ENCODE peak calls at places on chromosomes 1 and 21, in eight cellular contexts. One of them, this sample, is unnamed.
A peak's percentile ranks its signal among the peaks of the same experiment; 100 is the strongest.

GRCh38 chr1:101004061-101004460 is 21.5 kb downstream of the DPH5 start:
- DNase-seq in GM12865: peak; percentile 9
- DNase-seq in BJ: no peak
- DNase-seq in CD4-positive, alpha-beta T cell: no peak
- DNase-seq in IMR-90: peak; percentile 34
- DNase-seq in A673: peak; percentile 24
- DNase-seq in AG09309: no peak
- DNase-seq in neural progenitor cell: peak; percentile 17
- DNase-seq in this sample: no peak

GRCh38 chr1:192104852-192105251 is 53.4 kb upstream of the RGS18 start:
- DNase-seq in GM12865: no peak
- DNase-seq in BJ: peak; percentile 35
- DNase-seq in CD4-positive, alpha-beta T cell: no peak
- DNase-seq in IMR-90: peak; percentile 89
- DNase-seq in A673: peak; percentile 73
- DNase-seq in AG09309: peak; percentile 14
- DNase-seq in neural progenitor cell: no peak
- DNase-seq in this sample: no peak

GRCh38 chr21:31731112-31731801 is 661 bp downstream of the SCAF4 start:
- DNase-seq in GM12865: peak; percentile 54
- DNase-seq in BJ: no peak
- DNase-seq in CD4-positive, alpha-beta T cell: peak; percentile 56
- DNase-seq in IMR-90: no peak
- DNase-seq in A673: peak; percentile 40
- DNase-seq in AG09309: no peak
- DNase-seq in neural progenitor cell: peak; percentile 76
- DNase-seq in this sample: no peak

GRCh38 chr1:112689196-112689841 is 14.9 kb downstream of the MOV10 start:
- DNase-seq in GM12865: no peak
- DNase-seq in BJ: no peak
- DNase-seq in CD4-positive, alpha-beta T cell: no peak
- DNase-seq in IMR-90: no peak
- DNase-seq in A673: no peak
- DNase-seq in AG09309: no peak
- DNase-seq in neural progenitor cell: no peak
- DNase-seq in this sample: peak; percentile 10

GRCh38 chr1:222974496-222974895 is 159.7 kb downstream of the DISP1 start:
- DNase-seq in GM12865: no peak
- DNase-seq in BJ: peak; percentile 92
- DNase-seq in CD4-positive, alpha-beta T cell: no peak
- DNase-seq in IMR-90: peak; percentile 94
- DNase-seq in A673: no peak
- DNase-seq in AG09309: peak; percentile 95
- DNase-seq in neural progenitor cell: no peak
- DNase-seq in this sample: no peak

GRCh38 chr1:37930246-37931142 is 16.4 kb downstream of the INPP5B start:
- DNase-seq in GM12865: peak; percentile 65
- DNase-seq in BJ: no peak
- DNase-seq in CD4-positive, alpha-beta T cell: no peak
- DNase-seq in IMR-90: peak; percentile 13
- DNase-seq in A673: no peak
- DNase-seq in AG09309: no peak
- DNase-seq in neural progenitor cell: no peak
- DNase-seq in this sample: no peak

GRCh38 chr1:29500041-29500440 is 263.7 kb downstream of the PTPRU start:
- DNase-seq in GM12865: no peak
- DNase-seq in BJ: no peak
- DNase-seq in CD4-positive, alpha-beta T cell: no peak
- DNase-seq in IMR-90: no peak
- DNase-seq in A673: no peak
- DNase-seq in AG09309: no peak
- DNase-seq in neural progenitor cell: no peak
- DNase-seq in this sample: no peak

GRCh38 chr1:46529031-46529630 is 22.3 kb downstream of the KNCN start:
- DNase-seq in GM12865: no peak
- DNase-seq in BJ: no peak
- DNase-seq in CD4-positive, alpha-beta T cell: no peak
- DNase-seq in IMR-90: no peak
- DNase-seq in A673: no peak
- DNase-seq in AG09309: no peak
- DNase-seq in neural progenitor cell: no peak
- DNase-seq in this sample: no peak

GRCh38 chr1:78619803-78620579 is at the start of gene IFI44L:
- DNase-seq in GM12865: peak; percentile 86
- DNase-seq in BJ: peak; percentile 47
- DNase-seq in CD4-positive, alpha-beta T cell: peak; percentile 33
- DNase-seq in IMR-90: peak; percentile 59
- DNase-seq in A673: peak; percentile 62
- DNase-seq in AG09309: peak; percentile 39
- DNase-seq in neural progenitor cell: no peak
- DNase-seq in this sample: no peak

GRCh38 chr1:63705058-63705457 is 68.8 kb upstream of the ROR1 start:
- DNase-seq in GM12865: no peak
- DNase-seq in BJ: no peak
- DNase-seq in CD4-positive, alpha-beta T cell: no peak
- DNase-seq in IMR-90: no peak
- DNase-seq in A673: no peak
- DNase-seq in AG09309: no peak
- DNase-seq in neural progenitor cell: no peak
- DNase-seq in this sample: no peak

GRCh38 chr1:52916241-52916975 is 5.1 kb downstream of the ECHDC2 start:
- DNase-seq in GM12865: no peak
- DNase-seq in BJ: no peak
- DNase-seq in CD4-positive, alpha-beta T cell: no peak
- DNase-seq in IMR-90: no peak
- DNase-seq in A673: no peak
- DNase-seq in AG09309: no peak
- DNase-seq in neural progenitor cell: no peak
- DNase-seq in this sample: no peak

GRCh38 chr1:151881479-151881878 is 27.8 kb downstream of the THEM4 start:
- DNase-seq in GM12865: no peak
- DNase-seq in BJ: no peak
- DNase-seq in CD4-positive, alpha-beta T cell: no peak
- DNase-seq in IMR-90: no peak
- DNase-seq in A673: no peak
- DNase-seq in AG09309: no peak
- DNase-seq in neural progenitor cell: no peak
- DNase-seq in this sample: no peak

GRCh38 chr1:215185067-215185620 is 102.6 kb downstream of the KCNK2 start:
- DNase-seq in GM12865: no peak
- DNase-seq in BJ: no peak
- DNase-seq in CD4-positive, alpha-beta T cell: no peak
- DNase-seq in IMR-90: no peak
- DNase-seq in A673: no peak
- DNase-seq in AG09309: no peak
- DNase-seq in neural progenitor cell: no peak
- DNase-seq in this sample: no peak

GRCh38 chr1:77100870-77101269 is 118.4 kb downstream of the PIGK start:
- DNase-seq in GM12865: no peak
- DNase-seq in BJ: no peak
- DNase-seq in CD4-positive, alpha-beta T cell: no peak
- DNase-seq in IMR-90: peak; percentile 1
- DNase-seq in A673: no peak
- DNase-seq in AG09309: peak; percentile 2
- DNase-seq in neural progenitor cell: peak; percentile 64
- DNase-seq in this sample: no peak

GRCh38 chr1:236502972-236503639 is 20.7 kb upstream of the LGALS8 start:
- DNase-seq in GM12865: peak; percentile 36
- DNase-seq in BJ: peak; percentile 20
- DNase-seq in CD4-positive, alpha-beta T cell: no peak
- DNase-seq in IMR-90: peak; percentile 78
- DNase-seq in A673: peak; percentile 68
- DNase-seq in AG09309: no peak
- DNase-seq in neural progenitor cell: peak; percentile 85
- DNase-seq in this sample: no peak

GRCh38 chr1:33009561-33009960 is 27.1 kb downstream of the AK2 start:
- DNase-seq in GM12865: no peak
- DNase-seq in BJ: no peak
- DNase-seq in CD4-positive, alpha-beta T cell: no peak
- DNase-seq in IMR-90: no peak
- DNase-seq in A673: no peak
- DNase-seq in AG09309: no peak
- DNase-seq in neural progenitor cell: no peak
- DNase-seq in this sample: no peak

GRCh38 chr1:33008051-33008914 is 28.4 kb downstream of the AK2 start:
- DNase-seq in GM12865: no peak
- DNase-seq in BJ: no peak
- DNase-seq in CD4-positive, alpha-beta T cell: no peak
- DNase-seq in IMR-90: no peak
- DNase-seq in A673: no peak
- DNase-seq in AG09309: no peak
- DNase-seq in neural progenitor cell: no peak
- DNase-seq in this sample: no peak

GRCh38 chr1:33005117-33005811 is 31.4 kb downstream of the AK2 start:
- DNase-seq in GM12865: no peak
- DNase-seq in BJ: no peak
- DNase-seq in CD4-positive, alpha-beta T cell: no peak
- DNase-seq in IMR-90: no peak
- DNase-seq in A673: no peak
- DNase-seq in AG09309: no peak
- DNase-seq in neural progenitor cell: no peak
- DNase-seq in this sample: no peak

GRCh38 chr1:33005812-33006465 is 30.7 kb downstream of the AK2 start:
- DNase-seq in GM12865: no peak
- DNase-seq in BJ: no peak
- DNase-seq in CD4-positive, alpha-beta T cell: no peak
- DNase-seq in IMR-90: no peak
- DNase-seq in A673: no peak
- DNase-seq in AG09309: no peak
- DNase-seq in neural progenitor cell: peak; percentile 53
- DNase-seq in this sample: no peak

GRCh38 chr1:33007190-33008050 is 29.3 kb downstream of the AK2 start:
- DNase-seq in GM12865: peak; percentile 41
- DNase-seq in BJ: peak; percentile 43
- DNase-seq in CD4-positive, alpha-beta T cell: no peak
- DNase-seq in IMR-90: peak; percentile 94
- DNase-seq in A673: peak; percentile 84
- DNase-seq in AG09309: peak; percentile 79
- DNase-seq in neural progenitor cell: peak; percentile 44
- DNase-seq in this sample: no peak
- TF ChIP-seq CTCF in GM12865: peak; percentile 25
- TF ChIP-seq CTCF in BJ: peak; percentile 66
- TF ChIP-seq CTCF in CD4-positive, alpha-beta T cell: no peak
- TF ChIP-seq CTCF in IMR-90: peak; percentile 89
- TF ChIP-seq CTCF in A673: peak; percentile 47
- TF ChIP-seq CTCF in AG09309: peak; percentile 73
- TF ChIP-seq CTCF in neural progenitor cell: peak; percentile 31
- TF ChIP-seq CTCF in this sample: peak; percentile 33

DNA sequence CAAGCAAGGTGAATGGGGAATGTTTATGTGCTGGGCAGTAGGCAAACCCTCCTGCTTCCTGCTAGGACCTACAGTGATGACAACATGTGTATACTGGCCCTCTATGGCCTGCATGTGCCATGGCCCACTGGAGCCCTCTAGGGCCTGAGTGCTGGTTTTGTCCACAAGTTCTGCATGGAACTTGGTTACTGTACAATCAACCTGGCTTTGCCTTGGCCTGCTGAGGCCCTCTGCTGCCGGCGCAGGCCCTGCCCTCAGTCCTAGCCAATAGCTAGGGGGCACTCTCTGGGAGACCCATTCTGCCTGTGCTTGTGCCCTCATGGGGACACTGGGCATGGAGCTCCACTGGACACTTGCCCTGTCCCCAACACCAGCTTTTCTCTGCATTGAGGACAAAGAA is 138.6 kb upstream of the NGF start:
- DNase-seq in GM12865: no peak
- DNase-seq in BJ: no peak
- DNase-seq in CD4-positive, alpha-beta T cell: no peak
- DNase-seq in IMR-90: no peak
- DNase-seq in A673: no peak
- DNase-seq in AG09309: no peak
- DNase-seq in neural progenitor cell: no peak
- DNase-seq in this sample: no peak
- TF ChIP-seq CTCF in GM12865: no peak
- TF ChIP-seq CTCF in BJ: peak; percentile 38
- TF ChIP-seq CTCF in CD4-positive, alpha-beta T cell: no peak
- TF ChIP-seq CTCF in IMR-90: peak; percentile 23
- TF ChIP-seq CTCF in A673: no peak
- TF ChIP-seq CTCF in AG09309: peak; percentile 26
- TF ChIP-seq CTCF in neural progenitor cell: no peak
- TF ChIP-seq CTCF in this sample: peak; percentile 8

DNA sequence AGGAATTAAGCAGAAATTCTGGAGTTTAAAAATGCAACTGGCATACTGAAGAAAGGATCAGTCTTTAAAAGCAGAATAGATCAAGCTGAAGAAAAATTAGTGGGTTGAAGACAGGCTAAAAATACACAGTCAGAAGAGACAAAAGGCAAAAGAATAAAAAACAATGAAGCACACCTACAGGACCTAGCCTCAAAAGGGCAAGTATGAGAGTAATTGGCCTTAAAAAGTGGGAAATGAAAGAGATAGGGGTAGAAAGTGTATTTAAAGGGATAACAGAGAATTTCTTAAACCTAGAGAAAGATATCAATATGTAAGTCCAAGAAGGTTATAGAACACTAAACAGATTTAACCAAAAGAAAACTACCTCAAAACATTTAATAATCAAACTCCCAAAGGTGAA is 152.4 kb downstream of the GPATCH2 start:
- DNase-seq in GM12865: no peak
- DNase-seq in BJ: no peak
- DNase-seq in CD4-positive, alpha-beta T cell: no peak
- DNase-seq in IMR-90: no peak
- DNase-seq in A673: no peak
- DNase-seq in AG09309: no peak
- DNase-seq in neural progenitor cell: no peak
- DNase-seq in this sample: no peak
- TF ChIP-seq CTCF in GM12865: no peak
- TF ChIP-seq CTCF in BJ: no peak
- TF ChIP-seq CTCF in CD4-positive, alpha-beta T cell: no peak
- TF ChIP-seq CTCF in IMR-90: no peak
- TF ChIP-seq CTCF in A673: no peak
- TF ChIP-seq CTCF in AG09309: no peak
- TF ChIP-seq CTCF in neural progenitor cell: no peak
- TF ChIP-seq CTCF in this sample: no peak

DNA sequence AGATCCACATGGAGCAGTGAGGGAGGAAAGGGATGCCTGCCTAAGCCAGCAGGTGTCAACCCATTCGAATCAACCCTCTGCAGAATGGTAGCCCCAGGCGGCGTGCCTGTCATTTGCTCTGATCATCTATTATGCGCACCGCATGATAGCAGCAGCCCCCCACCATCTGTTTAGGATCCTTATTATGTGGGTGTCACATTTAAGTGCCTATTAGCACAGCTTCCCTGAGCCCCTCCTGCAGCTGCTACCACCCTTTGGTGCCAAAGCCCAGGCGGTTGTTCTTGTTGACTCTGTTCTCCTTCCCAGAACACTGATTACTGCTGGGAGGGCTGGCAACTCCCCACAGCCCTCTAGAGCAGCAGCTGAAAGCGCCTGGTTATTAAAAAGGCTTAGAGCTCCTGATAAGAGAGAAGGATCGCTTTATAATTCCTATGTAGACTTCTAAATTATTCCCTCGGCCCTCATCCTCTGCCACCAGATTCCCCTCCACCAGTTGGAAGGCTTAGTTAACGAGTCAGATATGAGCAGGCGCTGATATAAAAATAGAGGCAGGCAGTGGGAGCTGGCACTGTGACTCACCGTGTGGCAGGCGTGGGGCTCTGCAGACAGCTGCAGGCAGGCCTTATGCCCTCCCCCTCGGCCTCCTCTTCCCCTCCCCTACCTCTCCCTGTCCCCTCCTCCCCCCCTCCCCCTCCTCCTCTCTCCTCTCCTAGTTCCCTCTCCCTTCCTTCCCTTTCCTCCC is 23.0 kb downstream of the ACTA1 start:
- DNase-seq in GM12865: no peak
- DNase-seq in BJ: no peak
- DNase-seq in CD4-positive, alpha-beta T cell: no peak
- DNase-seq in IMR-90: peak; percentile 49
- DNase-seq in A673: peak; percentile 67
- DNase-seq in AG09309: peak; percentile 10
- DNase-seq in neural progenitor cell: peak; percentile 56
- DNase-seq in this sample: peak; percentile 75
- TF ChIP-seq CTCF in GM12865: no peak
- TF ChIP-seq CTCF in BJ: no peak
- TF ChIP-seq CTCF in CD4-positive, alpha-beta T cell: no peak
- TF ChIP-seq CTCF in IMR-90: no peak
- TF ChIP-seq CTCF in A673: no peak
- TF ChIP-seq CTCF in AG09309: no peak
- TF ChIP-seq CTCF in neural progenitor cell: no peak
- TF ChIP-seq CTCF in this sample: no peak